ENCODE peak calls at places on chromosomes 1 and 21, in eight cellular contexts. P is HFFc6; M is stimulated activated CD8-positive, alpha-beta memory T cell treated with anti-CD3 and anti-CD28 coated beads, Interleukin-4, amount 100 ng/mL, for 1 hour; T is Peyer's patch; H is hepatic stellate cell; L is GM13977; O is WTC11; F is stimulated activated naive CD4-positive, alpha-beta T cell treated with Interleukin-2 at 50 U/mL for 16 hours. D is an unnamed sample.

GRCh38 chr1:27099154-27099903 is 55.6 kb downstream of the SLC9A1 start:
- DNase-seq in P (peak), O (no peak), L (peak), T (no peak), M (no peak), F (no peak), H (peak), D (no peak)

GRCh38 chr1:55420866-55421265 is 205.7 kb upstream of the USP24 start:
- DNase-seq in L (no peak), O (no peak), H (no peak), T (no peak), M (no peak), F (no peak), P (no peak), D (peak)

GRCh38 chr1:183194527-183195145 is 8.6 kb downstream of the LAMC2 start:
- DNase-seq in M (no peak), H (no peak), T (no peak), P (no peak), O (no peak), L (peak), F (no peak), D (no peak)

GRCh38 chr1:162251102-162251501 is 125.6 kb downstream of the SPATA46 start:
- DNase-seq in H (no peak), O (no peak), T (no peak), L (no peak), F (no peak), P (no peak), M (no peak), D (no peak)

GRCh38 chr1:19775317-19775716 is 24.4 kb downstream of the TMCO4 start:
- DNase-seq in P (peak), O (no peak), L (no peak), T (no peak), F (no peak), M (no peak), H (no peak), D (no peak)

GRCh38 chr1:100506221-100506620 is 31.7 kb upstream of the GPR88 start:
- DNase-seq in O (no peak), T (no peak), F (no peak), L (no peak), H (no peak), M (no peak), P (no peak), D (no peak)

GRCh38 chr1:206658264-206658980 is 23.1 kb downstream of the DYRK3 start:
- DNase-seq in P (no peak), M (no peak), O (peak), H (peak), T (peak), F (peak), L (peak), D (peak)

GRCh38 chr1:46198026-46198826 is at the start of gene POMGNT1:
- DNase-seq in P (peak), M (peak), F (peak), L (peak), O (peak), T (peak), H (peak), D (peak)

GRCh38 chr1:68202239-68202832 is 30.0 kb downstream of the WLS start:
- DNase-seq in O (no peak), P (no peak), F (no peak), H (no peak), L (no peak), T (no peak), M (no peak), D (no peak)

GRCh38 chr1:212228591-212229119 is 56.6 kb upstream of the PPP2R5A start:
- DNase-seq in P (peak), L (no peak), H (no peak), M (no peak), F (no peak), T (no peak), O (no peak), D (no peak)

GRCh38 chr1:241586905-241587532 is 53.1 kb downstream of the CHML start:
- DNase-seq in L (no peak), O (no peak), M (no peak), T (no peak), F (no peak), P (no peak), H (no peak), D (no peak)

GRCh38 chr1:114229368-114229767 is 75.7 kb upstream of the SYT6 start:
- DNase-seq in H (no peak), O (no peak), M (no peak), P (no peak), F (no peak), L (no peak), T (no peak), D (no peak)

GRCh38 chr21:25963186-25963585 is 207.4 kb downstream of the APP start:
- DNase-seq in H (no peak), L (no peak), P (peak), O (no peak), F (no peak), T (no peak), M (no peak), D (peak)

GRCh38 chr1:201381130-201381529 is 3.6 kb upstream of the TNNT2 start:
- DNase-seq in O (no peak), H (no peak), F (no peak), P (no peak), M (no peak), L (no peak), T (no peak), D (no peak)

GRCh38 chr1:152167835-152168534 is 9.0 kb upstream of the RPTN start:
- DNase-seq in T (no peak), P (peak), L (no peak), M (no peak), F (no peak), O (no peak), H (no peak), D (peak)

GRCh38 chr1:227428803-227429202 is 110.5 kb upstream of the CDC42BPA start:
- DNase-seq in P (peak), O (no peak), F (no peak), T (no peak), M (no peak), L (no peak), H (peak), D (peak)

GRCh38 chr1:98374098-98374497 is 287.4 kb upstream of the SNX7 start:
- DNase-seq in H (no peak), T (no peak), O (no peak), L (no peak), P (no peak), M (no peak), F (no peak), D (no peak)

GRCh38 chr1:34924759-34925555 is 4.5 kb downstream of the DLGAP3 start:
- DNase-seq in H (peak), T (no peak), P (peak), M (no peak), O (peak), F (peak), L (peak), D (peak)

GRCh38 chr1:55554611-55555010 is 339.4 kb upstream of the USP24 start:
- DNase-seq in T (no peak), L (no peak), H (no peak), O (no peak), M (no peak), P (no peak), F (no peak), D (no peak)

GRCh38 chr1:201020647-201021332 is 2.7 kb downstream of the KIF21B start:
- DNase-seq in O (peak), F (peak), M (no peak), L (no peak), H (no peak), T (peak), P (no peak), D (peak)

GRCh38 chr1:87786218-87786617 is 457.5 kb downstream of the LMO4 start:
- DNase-seq in T (no peak), O (no peak), M (no peak), P (no peak), H (no peak), F (no peak), L (no peak), D (no peak)

GRCh38 chr1:45442272-45442671 is 48.7 kb downstream of the TESK2 start:
- DNase-seq in F (no peak), L (no peak), H (peak), P (peak), T (no peak), O (no peak), M (no peak), D (no peak)

GRCh38 chr21:17780539-17780938 is 38.6 kb downstream of the C21orf91 start:
- DNase-seq in H (no peak), T (no peak), F (peak), P (no peak), M (no peak), O (no peak), L (peak), D (no peak)

GRCh38 chr1:109112652-109113285 is 1.1 kb upstream of the ELAPOR1 start:
- DNase-seq in T (peak), O (peak), P (peak), H (peak), F (peak), M (peak), L (peak), D (peak)

GRCh38 chr1:201016943-201017827 is 6.3 kb downstream of the KIF21B start:
- DNase-seq in M (no peak), L (peak), T (no peak), O (no peak), H (no peak), P (no peak), F (no peak), D (no peak)

GRCh38 chr1:68725353-68725752 is 228.5 kb upstream of the DEPDC1 start:
- DNase-seq in O (no peak), H (no peak), F (no peak), L (no peak), M (no peak), T (no peak), P (no peak), D (peak)

GRCh38 chr1:221634606-221635005 is 107.3 kb downstream of the DUSP10 start:
- DNase-seq in L (no peak), F (no peak), P (no peak), H (no peak), O (no peak), M (no peak), T (no peak), D (no peak)

GRCh38 chr1:50829010-50829958 is 130.8 kb downstream of the FAF1 start:
- DNase-seq in H (no peak), F (no peak), M (no peak), L (no peak), T (no peak), P (no peak), O (no peak), D (peak)

GRCh38 chr1:1540015-1540816 is at the start of gene TMEM240:
- DNase-seq in M (no peak), H (peak), L (peak), T (peak), O (peak), P (peak), F (peak), D (peak)

GRCh38 chr1:183863852-183864251 is 58.9 kb downstream of the RGL1 start:
- DNase-seq in T (no peak), L (no peak), H (no peak), P (no peak), M (no peak), O (no peak), F (no peak), D (no peak)

GRCh38 chr21:43949499-43950208 is 62.5 kb upstream of the TRAPPC10 start:
- DNase-seq in T (no peak), H (no peak), O (no peak), F (no peak), M (no peak), P (no peak), L (no peak), D (no peak)

GRCh38 chr21:41888749-41889376 is 9.7 kb upstream of the PRDM15 start:
- DNase-seq in M (no peak), H (no peak), T (no peak), P (no peak), F (no peak), L (no peak), O (no peak), D (peak)

D was measured in lung microvascular endothelial cell.